ENCODE peak calls at places on chromosomes 1 and 21, in five cellular contexts. One of them, this sample, is unnamed. For H3K4me1, the result is how much of the 10 kb centered on the place peaks cover.

GRCh38 chr1:3695326-3696217 is 43.3 kb downstream of the TP73 start:
- DNase-seq in neural progenitor cell: peak
- DNase-seq in HCT116: no peak
- DNase-seq in H9: peak
- DNase-seq in mesenchymal stem cell: peak
- DNase-seq in this sample: peak

GRCh38 chr1:67941155-67941554 is 107.9 kb upstream of the GNG12 start:
- DNase-seq in neural progenitor cell: no peak
- DNase-seq in HCT116: no peak
- DNase-seq in H9: no peak
- DNase-seq in mesenchymal stem cell: no peak
- DNase-seq in this sample: no peak

GRCh38 chr1:55579332-55579996 is 364.3 kb upstream of the USP24 start:
- DNase-seq in neural progenitor cell: no peak
- DNase-seq in HCT116: no peak
- DNase-seq in H9: no peak
- DNase-seq in mesenchymal stem cell: no peak
- DNase-seq in this sample: no peak

GRCh38 chr1:3717041-3717714 is 35.1 kb upstream of the CCDC27 start:
- DNase-seq in neural progenitor cell: no peak
- DNase-seq in HCT116: no peak
- DNase-seq in H9: no peak
- DNase-seq in mesenchymal stem cell: no peak
- DNase-seq in this sample: no peak

GRCh38 chr1:178818416-178818815 is 52.5 kb downstream of the ANGPTL1 start:
- DNase-seq in neural progenitor cell: no peak
- DNase-seq in HCT116: no peak
- DNase-seq in H9: no peak
- DNase-seq in mesenchymal stem cell: no peak
- DNase-seq in this sample: no peak

GRCh38 chr1:47658161-47658920 is 220.5 kb downstream of the FOXD2 start:
- DNase-seq in neural progenitor cell: no peak
- DNase-seq in HCT116: no peak
- DNase-seq in H9: peak
- DNase-seq in mesenchymal stem cell: no peak
- DNase-seq in this sample: no peak

GRCh38 chr21:45471229-45472052 is 66.5 kb downstream of the COL18A1 start:
- DNase-seq in neural progenitor cell: no peak
- DNase-seq in HCT116: no peak
- DNase-seq in H9: no peak
- DNase-seq in mesenchymal stem cell: peak
- DNase-seq in this sample: no peak

GRCh38 chr21:45487161-45487806 is 55.0 kb downstream of the SLC19A1 start:
- DNase-seq in neural progenitor cell: no peak
- DNase-seq in HCT116: no peak
- DNase-seq in H9: no peak
- DNase-seq in mesenchymal stem cell: no peak
- DNase-seq in this sample: no peak

GRCh38 chr1:94514095-94514727 is 27.3 kb downstream of the F3 start:
- DNase-seq in neural progenitor cell: peak
- DNase-seq in HCT116: peak
- DNase-seq in H9: peak
- DNase-seq in mesenchymal stem cell: peak
- DNase-seq in this sample: peak

GRCh38 chr1:60894121-60894520 is 188.2 kb upstream of the NFIA start:
- DNase-seq in neural progenitor cell: peak
- DNase-seq in HCT116: no peak
- DNase-seq in H9: no peak
- DNase-seq in mesenchymal stem cell: no peak
- DNase-seq in this sample: no peak

GRCh38 chr1:58823481-58824010 is 39.7 kb upstream of the JUN start:
- DNase-seq in neural progenitor cell: no peak
- DNase-seq in HCT116: no peak
- DNase-seq in H9: no peak
- DNase-seq in mesenchymal stem cell: peak
- DNase-seq in this sample: no peak

GRCh38 chr1:242828828-242829227 is 304.3 kb upstream of the PLD5 start:
- DNase-seq in neural progenitor cell: peak
- DNase-seq in HCT116: no peak
- DNase-seq in H9: peak
- DNase-seq in mesenchymal stem cell: no peak
- DNase-seq in this sample: no peak

GRCh38 chr1:199646761-199647160 is 380.7 kb upstream of the NR5A2 start:
- DNase-seq in neural progenitor cell: no peak
- DNase-seq in HCT116: no peak
- DNase-seq in H9: no peak
- DNase-seq in mesenchymal stem cell: no peak
- DNase-seq in this sample: no peak

GRCh38 chr21:36207577-36208320 is 51.1 kb downstream of the DOP1B start:
- DNase-seq in neural progenitor cell: no peak
- DNase-seq in HCT116: no peak
- DNase-seq in H9: no peak
- DNase-seq in mesenchymal stem cell: peak
- DNase-seq in this sample: peak

GRCh38 chr1:21904725-21905520 is 32.2 kb downstream of the HSPG2 start:
- DNase-seq in neural progenitor cell: no peak
- DNase-seq in HCT116: peak
- DNase-seq in H9: no peak
- DNase-seq in mesenchymal stem cell: peak
- DNase-seq in this sample: peak

GRCh38 chr1:21904475-21904724 is 32.7 kb downstream of the HSPG2 start:
- DNase-seq in neural progenitor cell: no peak
- DNase-seq in HCT116: no peak
- DNase-seq in H9: no peak
- DNase-seq in mesenchymal stem cell: no peak
- DNase-seq in this sample: no peak

GRCh38 chr1:21907737-21908136 is 29.4 kb downstream of the HSPG2 start:
- DNase-seq in neural progenitor cell: no peak
- DNase-seq in HCT116: no peak
- DNase-seq in H9: no peak
- DNase-seq in mesenchymal stem cell: no peak
- DNase-seq in this sample: no peak

GRCh38 chr1:21907079-21907418 is 30.1 kb downstream of the HSPG2 start:
- DNase-seq in neural progenitor cell: no peak
- DNase-seq in HCT116: no peak
- DNase-seq in H9: no peak
- DNase-seq in mesenchymal stem cell: no peak
- DNase-seq in this sample: no peak

GRCh38 chr1:21906173-21907078 is 30.7 kb downstream of the HSPG2 start:
- DNase-seq in neural progenitor cell: no peak
- DNase-seq in HCT116: no peak
- DNase-seq in H9: no peak
- DNase-seq in mesenchymal stem cell: peak
- DNase-seq in this sample: peak
- H3K4me1 ChIP-seq in neural progenitor cell: under half
- H3K4me1 ChIP-seq in HCT116: under half
- H3K4me1 ChIP-seq in H9: under half
- H3K4me1 ChIP-seq in mesenchymal stem cell: under half
- H3K4me1 ChIP-seq in this sample: half or more

DNA sequence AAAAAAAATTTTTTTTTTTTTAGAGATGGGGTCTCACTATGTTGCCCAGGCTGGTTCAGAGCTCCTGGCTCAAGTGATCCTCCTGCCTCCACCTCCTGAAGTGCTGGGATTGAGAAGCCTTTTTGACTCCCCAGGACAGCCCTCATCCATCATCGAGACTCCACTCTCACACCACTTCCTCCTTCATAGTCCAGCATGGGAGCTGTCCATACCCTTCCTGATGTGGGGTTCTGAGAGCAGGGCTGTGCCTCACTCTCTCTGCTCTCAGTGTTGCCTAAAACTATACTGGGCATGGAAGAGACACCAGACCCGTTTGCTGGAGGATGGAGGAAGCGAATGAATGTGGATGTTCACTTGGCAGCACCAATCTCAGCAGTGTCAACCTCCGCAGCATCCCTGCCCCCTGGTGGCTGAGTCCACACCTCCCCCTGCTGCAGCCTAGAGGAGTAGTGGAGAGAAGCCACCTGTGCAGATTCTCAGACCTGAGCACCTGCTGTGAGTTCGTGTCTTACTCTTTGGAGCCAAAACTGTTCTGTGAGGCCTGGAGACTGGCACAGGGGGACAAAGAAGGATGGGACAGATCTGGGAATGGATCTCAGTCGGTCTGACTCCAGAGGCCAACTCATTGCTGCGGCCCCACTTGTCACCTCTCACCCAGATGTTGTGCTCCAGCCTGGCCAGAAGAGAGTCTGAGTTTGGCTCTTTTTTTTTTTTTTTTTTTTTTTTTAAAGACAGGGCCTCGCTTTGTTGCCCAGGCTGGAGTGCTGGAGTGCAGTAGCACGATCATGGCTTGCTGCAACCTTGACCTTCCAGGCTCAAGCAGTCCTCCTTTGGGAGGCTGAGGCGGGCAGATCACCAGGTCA is 17.7 kb downstream of the TINAGL1 start:
- DNase-seq in neural progenitor cell: peak
- DNase-seq in HCT116: peak
- DNase-seq in H9: peak
- DNase-seq in mesenchymal stem cell: peak
- DNase-seq in this sample: peak
- H2AFZ ChIP-seq in neural progenitor cell: no peak
- H2AFZ ChIP-seq in HCT116: no peak
- H2AFZ ChIP-seq in H9: no peak
- H2AFZ ChIP-seq in mesenchymal stem cell: no peak
- H2AFZ ChIP-seq in this sample: peak

GRCh38 chr1:200892546-200892945 is 2.2 kb upstream of the INAVA start:
- DNase-seq in neural progenitor cell: no peak
- DNase-seq in HCT116: no peak
- DNase-seq in H9: no peak
- DNase-seq in mesenchymal stem cell: no peak
- DNase-seq in this sample: no peak

GRCh38 chr1:200891774-200892157 is 2.9 kb upstream of the INAVA start:
- DNase-seq in neural progenitor cell: peak
- DNase-seq in HCT116: no peak
- DNase-seq in H9: peak
- DNase-seq in mesenchymal stem cell: no peak
- DNase-seq in this sample: peak

GRCh38 chr1:200890027-200890426 is 4.7 kb upstream of the INAVA start:
- DNase-seq in neural progenitor cell: no peak
- DNase-seq in HCT116: no peak
- DNase-seq in H9: no peak
- DNase-seq in mesenchymal stem cell: no peak
- DNase-seq in this sample: no peak

GRCh38 chr1:200889571-200889970 is 5.1 kb upstream of the INAVA start:
- DNase-seq in neural progenitor cell: no peak
- DNase-seq in HCT116: no peak
- DNase-seq in H9: no peak
- DNase-seq in mesenchymal stem cell: no peak
- DNase-seq in this sample: no peak

GRCh38 chr1:200890818-200891773 is 3.6 kb upstream of the INAVA start:
- DNase-seq in neural progenitor cell: peak
- DNase-seq in HCT116: peak
- DNase-seq in H9: peak
- DNase-seq in mesenchymal stem cell: peak
- DNase-seq in this sample: peak
- H3K4me1 ChIP-seq in neural progenitor cell: half or more
- H3K4me1 ChIP-seq in HCT116: under half
- H3K4me1 ChIP-seq in H9: under half
- H3K4me1 ChIP-seq in mesenchymal stem cell: half or more
- H3K4me1 ChIP-seq in this sample: half or more

GRCh38 chr1:26370591-26371382 is 1.8 kb downstream of the ZNF683 start:
- DNase-seq in neural progenitor cell: no peak
- DNase-seq in HCT116: no peak
- DNase-seq in H9: no peak
- DNase-seq in mesenchymal stem cell: no peak
- DNase-seq in this sample: no peak

GRCh38 chr1:26375081-26375480 is 2.5 kb upstream of the ZNF683 start:
- DNase-seq in neural progenitor cell: no peak
- DNase-seq in HCT116: no peak
- DNase-seq in H9: no peak
- DNase-seq in mesenchymal stem cell: no peak
- DNase-seq in this sample: no peak

GRCh38 chr1:26373789-26374188 is 1.2 kb upstream of the ZNF683 start:
- DNase-seq in neural progenitor cell: no peak
- DNase-seq in HCT116: no peak
- DNase-seq in H9: no peak
- DNase-seq in mesenchymal stem cell: no peak
- DNase-seq in this sample: no peak

GRCh38 chr1:26372039-26372438 is 511 bp downstream of the ZNF683 start:
- DNase-seq in neural progenitor cell: no peak
- DNase-seq in HCT116: no peak
- DNase-seq in H9: no peak
- DNase-seq in mesenchymal stem cell: no peak
- DNase-seq in this sample: no peak

DNA sequence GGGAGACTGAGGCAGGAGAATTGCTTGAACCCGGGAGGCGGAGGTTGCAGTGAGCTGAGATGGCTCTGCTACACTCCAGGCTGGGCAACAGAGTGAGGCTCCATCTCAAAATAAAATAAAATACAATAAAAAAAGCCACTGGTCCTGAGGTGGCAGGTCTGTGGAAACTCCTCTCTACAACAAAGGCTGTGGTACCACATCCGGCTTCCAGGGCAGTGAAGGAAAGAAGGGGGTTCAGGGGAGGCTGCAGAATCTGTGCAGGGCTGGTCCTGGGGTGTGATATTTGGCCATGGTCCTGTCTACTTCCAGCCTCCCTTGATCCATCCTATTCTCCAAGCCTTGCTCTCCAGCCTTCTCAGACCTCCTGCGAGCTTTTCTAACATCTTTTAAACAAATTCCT is 731 bp upstream of the ZNF683 start:
- DNase-seq in neural progenitor cell: no peak
- DNase-seq in HCT116: no peak
- DNase-seq in H9: no peak
- DNase-seq in mesenchymal stem cell: no peak
- DNase-seq in this sample: no peak
- H2AFZ ChIP-seq in neural progenitor cell: no peak
- H2AFZ ChIP-seq in HCT116: no peak
- H2AFZ ChIP-seq in H9: no peak
- H2AFZ ChIP-seq in mesenchymal stem cell: no peak
- H2AFZ ChIP-seq in this sample: no peak

GRCh38 chr1:64925594-64925993 is 40.8 kb downstream of the JAK1 start:
- DNase-seq in neural progenitor cell: no peak
- DNase-seq in HCT116: no peak
- DNase-seq in H9: no peak
- DNase-seq in mesenchymal stem cell: no peak
- DNase-seq in this sample: no peak
- H3K4me1 ChIP-seq in neural progenitor cell: under half
- H3K4me1 ChIP-seq in HCT116: under half
- H3K4me1 ChIP-seq in H9: under half
- H3K4me1 ChIP-seq in mesenchymal stem cell: under half
- H3K4me1 ChIP-seq in this sample: under half

This sample was measured in trophoblast cell.